ENCODE peak calls at places on chromosomes 2 and 18, in five cellular contexts. L is mammary epithelial cell; M is kidney; C is PC-3; G is CD8-positive, alpha-beta T cell. F is an unnamed sample.
A peak's percentile ranks its signal among the peaks of the same experiment; 100 is the strongest.

GRCh38 chr18:596288-596881 is 403 bp upstream of the CLUL1 start:
- DNase-seq in L (peak; percentile 41), M (peak; percentile 87), C (peak; percentile 61), G (peak; percentile 66), F (no peak)

GRCh38 chr2:106117347-106117746 is 76.8 kb downstream of the UXS1 start:
- DNase-seq in L (no peak), M (no peak), C (no peak), G (no peak), F (no peak)

GRCh38 chr18:61998957-61999356 is 106.2 kb upstream of the RNF152 start:
- DNase-seq in L (peak; percentile 74), M (no peak), C (peak; percentile 71), G (no peak), F (peak; percentile 85)

GRCh38 chr2:111005307-111005706 is 115.4 kb upstream of the BCL2L11 start:
- DNase-seq in L (no peak), M (no peak), C (no peak), G (no peak), F (no peak)

GRCh38 chr2:120771111-120771555 is 35.5 kb downstream of the GLI2 start:
- DNase-seq in L (no peak), M (peak; percentile 78), C (no peak), G (no peak), F (no peak)

GRCh38 chr18:62784338-62784965 is 69.1 kb downstream of the PHLPP1 start:
- DNase-seq in L (no peak), M (no peak), C (no peak), G (no peak), F (no peak)

GRCh38 chr2:19228720-19229119 is 129.7 kb downstream of the OSR1 start:
- DNase-seq in L (peak; percentile 91), M (no peak), C (no peak), G (no peak), F (no peak)

GRCh38 chr2:101106453-101107181 is 44.6 kb downstream of the TBC1D8 start:
- DNase-seq in L (no peak), M (no peak), C (no peak), G (no peak), F (no peak)

GRCh38 chr18:46158498-46158897 is 54.3 kb downstream of the HAUS1 start:
- DNase-seq in L (peak; percentile 74), M (no peak), C (peak; percentile 17), G (no peak), F (no peak)

GRCh38 chr2:46798998-46799698 is 116.5 kb downstream of the MCFD2 start:
- DNase-seq in L (no peak), M (no peak), C (no peak), G (no peak), F (no peak)

GRCh38 chr2:101294861-101295260 is 13.6 kb downstream of the RNF149 start:
- DNase-seq in L (no peak), M (no peak), C (no peak), G (no peak), F (no peak)

GRCh38 chr2:190655113-190655512 is 6.2 kb downstream of the NAB1 start:
- DNase-seq in L (no peak), M (no peak), C (no peak), G (no peak), F (no peak)

GRCh38 chr18:36867056-36867455 is 38.1 kb downstream of the KIAA1328 start:
- DNase-seq in L (no peak), M (no peak), C (no peak), G (no peak), F (no peak)

GRCh38 chr2:214389334-214389733 is 21.5 kb upstream of the VWC2L start:
- DNase-seq in L (no peak), M (no peak), C (no peak), G (no peak), F (no peak)

GRCh38 chr2:187922841-187923240 is 368.6 kb upstream of the TFPI start:
- DNase-seq in L (no peak), M (no peak), C (no peak), G (no peak), F (peak; percentile 38)

GRCh38 chr2:40049782-40050181 is 270.7 kb upstream of the THUMPD2 start:
- DNase-seq in L (no peak), M (no peak), C (no peak), G (no peak), F (no peak)

GRCh38 chr2:65031341-65032015 is 24.7 kb upstream of the CEP68 start:
- DNase-seq in L (no peak), M (no peak), C (peak; percentile 57), G (no peak), F (no peak)

GRCh38 chr2:219639356-219639755 is 11.9 kb downstream of the SLC4A3 start:
- DNase-seq in L (no peak), M (peak; percentile 67), C (no peak), G (no peak), F (no peak)

DNA sequence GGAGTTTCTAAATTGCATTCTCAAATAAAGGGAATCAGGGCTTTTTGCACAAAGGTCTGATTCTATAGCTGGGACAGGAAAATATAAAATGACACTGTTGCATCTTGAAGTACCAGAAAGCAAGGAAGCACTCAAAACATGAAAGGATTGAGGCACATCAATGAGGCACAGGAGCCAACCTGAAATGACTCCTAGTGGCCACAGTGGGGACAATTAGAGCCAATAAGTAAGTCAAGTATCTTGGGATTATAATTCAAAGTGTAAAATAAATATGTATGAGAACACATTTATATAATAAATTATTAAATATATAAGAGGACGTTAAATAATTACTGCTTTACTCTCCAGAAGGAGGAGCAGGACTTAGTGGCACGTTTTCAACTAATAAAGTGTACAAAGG is 1259.5 kb upstream of the CDH2 start:
- DNase-seq in L (no peak), M (no peak), C (no peak), G (no peak), F (no peak)
- TF ChIP-seq CTCF in L (peak; percentile 26), M (no peak), C (peak; percentile 41), G (no peak), F (no peak)

GRCh38 chr2:240454031-240454901 is 18.8 kb downstream of the GPC1 start:
- DNase-seq in L (no peak), M (peak; percentile 73), C (no peak), G (no peak), F (no peak)
- H3K4me3 ChIP-seq in L (peak overlapping the region; percentile 31), M (no peak overlapping the region), C (no peak overlapping the region), G (peak overlapping the region; percentile 8), F (peak overlapping the region; percentile 13)

DNA sequence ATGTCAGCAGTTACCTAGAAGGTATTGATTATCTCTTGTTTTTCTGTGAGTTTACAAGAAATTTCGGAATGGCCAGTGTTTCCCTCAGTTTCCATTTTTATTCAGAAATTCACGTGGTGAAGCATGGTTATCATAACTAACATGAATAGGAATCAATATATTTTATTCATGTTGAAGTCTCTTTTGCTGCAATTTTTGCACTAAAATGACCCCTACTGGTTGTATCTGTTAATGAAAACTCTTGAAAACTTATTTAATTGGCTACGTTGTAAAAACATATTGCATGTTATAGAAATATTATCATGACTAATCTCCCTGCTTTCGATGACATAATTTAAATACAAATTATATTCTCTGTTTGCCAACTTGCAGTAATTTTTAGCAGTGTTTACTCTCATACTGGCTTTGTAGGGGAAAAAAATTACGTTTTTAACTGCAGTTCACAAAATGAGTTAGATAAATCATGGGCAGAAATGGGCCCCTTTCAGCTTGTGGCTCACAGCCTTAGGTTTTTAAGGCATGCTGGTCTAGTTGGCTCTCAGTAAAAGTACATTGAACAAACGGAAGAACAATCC is 3.5 kb downstream of the CRIM1 start:
- DNase-seq in L (no peak), M (no peak), C (peak; percentile 60), G (no peak), F (no peak)
- H3K36me3 ChIP-seq in L (peaks cover 2% of the 10 kb centered on the region), M (no peaks in the 10 kb centered on the region), C (peaks cover 7% of the 10 kb centered on the region), G (no peaks in the 10 kb centered on the region), F (no peaks in the 10 kb centered on the region)

GRCh38 chr2:117536139-117536538 is 278.4 kb upstream of the DDX18 start:
- DNase-seq in L (no peak), M (no peak), C (peak; percentile 29), G (no peak), F (no peak)
- TF ChIP-seq CTCF in L (peak; percentile 8), M (peak; percentile 19), C (peak; percentile 51), G (no peak), F (no peak)

DNA sequence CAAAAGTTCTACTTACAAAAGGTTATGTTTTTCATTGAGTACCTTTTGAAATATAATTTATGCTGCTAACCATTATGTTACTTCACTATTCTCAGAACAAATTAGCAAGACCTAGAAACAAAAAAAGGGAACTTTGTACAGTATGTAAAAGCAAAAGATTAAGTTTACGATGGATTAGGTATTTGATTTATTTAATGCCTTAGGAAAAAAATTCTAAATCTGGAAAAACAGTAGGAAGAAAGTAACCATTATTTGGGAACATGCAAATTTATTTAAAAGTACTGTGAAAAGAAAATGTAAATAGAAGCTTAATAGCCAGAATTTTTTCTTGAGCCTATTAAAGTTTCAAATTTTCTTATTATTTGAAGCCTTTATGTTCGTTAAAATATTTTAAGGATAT is 144.7 kb downstream of the AGPS start:
- DNase-seq in L (no peak), M (no peak), C (no peak), G (no peak), F (no peak)
- H3K4me3 ChIP-seq in L (no peak overlapping the region), M (no peak overlapping the region), C (no peak overlapping the region), G (no peak overlapping the region), F (no peak overlapping the region)

GRCh38 chr2:14982790-14983189 is 350.3 kb downstream of the LRATD1 start:
- DNase-seq in L (no peak), M (no peak), C (no peak), G (no peak), F (no peak)
- H3K36me3 ChIP-seq in L (no peaks in the 10 kb centered on the region), M (no peaks in the 10 kb centered on the region), C (no peaks in the 10 kb centered on the region), G (no peaks in the 10 kb centered on the region), F (no peaks in the 10 kb centered on the region)

GRCh38 chr2:218622606-218623238 is 15.0 kb downstream of the PLCD4 start:
- DNase-seq in L (no peak), M (no peak), C (no peak), G (no peak), F (no peak)
- TF ChIP-seq CTCF in L (no peak), M (no peak), C (no peak), G (no peak), F (no peak)

GRCh38 chr2:68772109-68772508 is 37.5 kb downstream of the ARHGAP25 start:
- DNase-seq in L (no peak), M (no peak), C (no peak), G (no peak), F (no peak)

GRCh38 chr2:68775272-68775847 is 40.7 kb downstream of the ARHGAP25 start:
- DNase-seq in L (no peak), M (no peak), C (no peak), G (no peak), F (no peak)

GRCh38 chr2:68774569-68775271 is 40.1 kb downstream of the ARHGAP25 start:
- DNase-seq in L (no peak), M (peak; percentile 90), C (no peak), G (peak; percentile 52), F (no peak)

GRCh38 chr2:68779595-68779994 is 45.0 kb downstream of the ARHGAP25 start:
- DNase-seq in L (no peak), M (no peak), C (no peak), G (no peak), F (no peak)

GRCh38 chr2:68776124-68776523 is 41.5 kb downstream of the ARHGAP25 start:
- DNase-seq in L (no peak), M (no peak), C (no peak), G (no peak), F (no peak)
- H3K4me3 ChIP-seq in L (no peak overlapping the region), M (peak overlapping the region; percentile 21), C (no peak overlapping the region), G (peak overlapping the region; percentile 61), F (no peak overlapping the region)

GRCh38 chr2:223894968-223895367 is 50.2 kb downstream of the WDFY1 start:
- DNase-seq in L (no peak), M (no peak), C (no peak), G (no peak), F (no peak)
- H3K36me3 ChIP-seq in L (peaks cover 14% of the 10 kb centered on the region), M (peaks cover 30% of the 10 kb centered on the region), C (peaks cover 17% of the 10 kb centered on the region), G (peaks cover 20% of the 10 kb centered on the region), F (peaks cover 10% of the 10 kb centered on the region)

F was measured in BJ.